ENCODE peak calls at places on chromosomes 7 and 10, in eight cellular contexts. T is GM13976; F is KG1; Y is mesendoderm; E is germinal center; B is GM03348; Q is stimulated activated CD4-positive, alpha-beta T cell treated with anti-CD3 and anti-CD28 coated beads, TNF-alpha, amount 100 ng/mL, for 1 hour; A is ureter. H is an unnamed sample.

GRCh38 chr7:30713397-30713796 is 31.1 kb upstream of the CRHR2 start:
- DNase-seq in Y (no peak), A (no peak), E (no peak), T (no peak), B (no peak), Q (no peak), F (no peak), H (no peak)

GRCh38 chr7:142908290-142908689 is 22.7 kb upstream of the TRPV6 start:
- DNase-seq in F (no peak), T (no peak), Y (no peak), B (no peak), E (no peak), A (peak; percentile 20), Q (no peak), H (no peak)

GRCh38 chr10:49689882-49690510 is 10.5 kb downstream of the C10orf53 start:
- DNase-seq in F (no peak), A (no peak), Y (peak; percentile 11), T (no peak), B (no peak), E (no peak), Q (no peak), H (no peak)

GRCh38 chr10:98339790-98340189 is 71.8 kb upstream of the LOXL4 start:
- DNase-seq in T (no peak), A (no peak), F (no peak), Q (no peak), Y (no peak), B (no peak), E (no peak), H (no peak)

GRCh38 chr7:1811850-1812692 is 142.0 kb downstream of the ELFN1 start:
- DNase-seq in F (no peak), B (no peak), A (peak; percentile 38), T (peak; percentile 80), Y (peak; percentile 45), Q (no peak), E (peak; percentile 48), H (no peak)

GRCh38 chr7:3673524-3673923 is 372.5 kb downstream of the SDK1 start:
- DNase-seq in A (no peak), Q (peak; percentile 43), F (no peak), B (no peak), E (peak; percentile 25), Y (peak; percentile 76), T (no peak), H (no peak)

GRCh38 chr10:114635101-114635500 is 23.0 kb downstream of the ABLIM1 start:
- DNase-seq in T (no peak), E (no peak), Q (no peak), F (no peak), B (no peak), A (no peak), Y (no peak), H (no peak)

GRCh38 chr10:100654835-100655759 is 90.3 kb upstream of the PAX2 start:
- DNase-seq in A (no peak), Q (no peak), Y (peak; percentile 85), T (no peak), B (no peak), F (no peak), E (no peak), H (no peak)

GRCh38 chr10:71694567-71694968 is 25.0 kb downstream of the C10orf105 start:
- DNase-seq in B (no peak), E (peak; percentile 89), A (no peak), F (peak; percentile 42), T (peak; percentile 95), Q (no peak), Y (no peak), H (peak; percentile 46)

GRCh38 chr7:55533729-55534080 is 38.6 kb downstream of the VOPP1 start:
- DNase-seq in F (peak; percentile 55), B (no peak), E (no peak), Y (no peak), A (no peak), Q (no peak), T (no peak), H (no peak)

GRCh38 chr7:22730921-22731654 is 4.1 kb downstream of the IL6 start:
- DNase-seq in Y (no peak), T (no peak), F (no peak), B (no peak), E (no peak), A (no peak), Q (no peak), H (no peak)

GRCh38 chr10:125093199-125093841 is 67.0 kb downstream of the CTBP2 start:
- DNase-seq in A (no peak), Q (no peak), E (no peak), Y (no peak), T (no peak), F (no peak), B (peak; percentile 79), H (no peak)

GRCh38 chr7:143362126-143362961 is at the start of gene FAM131B:
- DNase-seq in A (no peak), Q (peak; percentile 12), T (peak; percentile 65), Y (no peak), B (peak; percentile 76), F (no peak), E (peak; percentile 49), H (no peak)

GRCh38 chr10:122323941-122324675 is 50.4 kb upstream of the PLEKHA1 start:
- DNase-seq in A (no peak), F (no peak), B (peak; percentile 60), T (no peak), Y (no peak), Q (no peak), E (no peak), H (no peak)

H was measured in lung.